ENCODE peak calls at places on chromosomes 13 and 19, in seven cellular contexts. One of them, this sample, is unnamed.

GRCh38 chr13:47897411-47898050 is 103.5 kb downstream of the SUCLA2 start:
- DNase-seq in CD4-positive, CD25-positive, alpha-beta regulatory T cell: no peak
- DNase-seq in PC-3: peak; percentile 70
- DNase-seq in cardiac muscle cell: peak; percentile 57
- DNase-seq in body of pancreas: no peak
- DNase-seq in neural progenitor cell: no peak
- DNase-seq in pancreas: no peak
- DNase-seq in this sample: no peak

GRCh38 chr19:33246729-33247440 is 21.2 kb upstream of the SLC7A10 start:
- DNase-seq in neural progenitor cell: no peak
- DNase-seq in body of pancreas: no peak
- DNase-seq in PC-3: no peak
- DNase-seq in cardiac muscle cell: no peak
- DNase-seq in pancreas: no peak
- DNase-seq in CD4-positive, CD25-positive, alpha-beta regulatory T cell: no peak
- DNase-seq in this sample: no peak

GRCh38 chr19:3324405-3324856 is 42.0 kb upstream of the NFIC start:
- DNase-seq in pancreas: no peak
- DNase-seq in cardiac muscle cell: peak; percentile 41
- DNase-seq in body of pancreas: peak; percentile 74
- DNase-seq in PC-3: peak; percentile 51
- DNase-seq in CD4-positive, CD25-positive, alpha-beta regulatory T cell: peak; percentile 60
- DNase-seq in neural progenitor cell: peak; percentile 36
- DNase-seq in this sample: peak; percentile 30

GRCh38 chr19:56725829-56726424 is 54.4 kb upstream of the ZNF835 start:
- DNase-seq in neural progenitor cell: no peak
- DNase-seq in cardiac muscle cell: peak; percentile 2
- DNase-seq in pancreas: no peak
- DNase-seq in CD4-positive, CD25-positive, alpha-beta regulatory T cell: no peak
- DNase-seq in body of pancreas: peak; percentile 9
- DNase-seq in PC-3: peak; percentile 44
- DNase-seq in this sample: no peak

GRCh38 chr13:112990783-112991182 is 21.8 kb downstream of the MCF2L start:
- DNase-seq in CD4-positive, CD25-positive, alpha-beta regulatory T cell: no peak
- DNase-seq in cardiac muscle cell: no peak
- DNase-seq in pancreas: peak; percentile 92
- DNase-seq in neural progenitor cell: peak; percentile 41
- DNase-seq in body of pancreas: peak; percentile 88
- DNase-seq in PC-3: no peak
- DNase-seq in this sample: no peak

GRCh38 chr13:21016487-21016886 is 44.9 kb downstream of the LATS2 start:
- DNase-seq in PC-3: no peak
- DNase-seq in cardiac muscle cell: no peak
- DNase-seq in CD4-positive, CD25-positive, alpha-beta regulatory T cell: no peak
- DNase-seq in neural progenitor cell: no peak
- DNase-seq in pancreas: no peak
- DNase-seq in body of pancreas: no peak
- DNase-seq in this sample: no peak

GRCh38 chr13:64441740-64442139 is 2788.4 kb downstream of the PCDH9 start:
- DNase-seq in cardiac muscle cell: no peak
- DNase-seq in PC-3: no peak
- DNase-seq in pancreas: no peak
- DNase-seq in CD4-positive, CD25-positive, alpha-beta regulatory T cell: no peak
- DNase-seq in neural progenitor cell: no peak
- DNase-seq in body of pancreas: no peak
- DNase-seq in this sample: peak; percentile 28

GRCh38 chr13:23883255-23883654 is 5.9 kb downstream of the MIPEP start:
- DNase-seq in PC-3: no peak
- DNase-seq in neural progenitor cell: no peak
- DNase-seq in body of pancreas: no peak
- DNase-seq in pancreas: no peak
- DNase-seq in CD4-positive, CD25-positive, alpha-beta regulatory T cell: no peak
- DNase-seq in cardiac muscle cell: no peak
- DNase-seq in this sample: no peak

GRCh38 chr13:25330541-25330940 is 29.1 kb downstream of the NUP58 start:
- DNase-seq in CD4-positive, CD25-positive, alpha-beta regulatory T cell: no peak
- DNase-seq in body of pancreas: no peak
- DNase-seq in cardiac muscle cell: peak; percentile 25
- DNase-seq in PC-3: peak; percentile 8
- DNase-seq in neural progenitor cell: no peak
- DNase-seq in pancreas: no peak
- DNase-seq in this sample: no peak
- H3K36me3 ChIP-seq in CD4-positive, CD25-positive, alpha-beta regulatory T cell: peaks cover 84% of the 10 kb centered on the region
- H3K36me3 ChIP-seq in body of pancreas: peaks cover 5% of the 10 kb centered on the region
- H3K36me3 ChIP-seq in cardiac muscle cell: peaks cover 67% of the 10 kb centered on the region
- H3K36me3 ChIP-seq in PC-3: peaks cover 61% of the 10 kb centered on the region
- H3K36me3 ChIP-seq in neural progenitor cell: peaks cover 31% of the 10 kb centered on the region
- H3K36me3 ChIP-seq in pancreas: peaks cover 8% of the 10 kb centered on the region
- H3K36me3 ChIP-seq in this sample: peaks cover 35% of the 10 kb centered on the region

GRCh38 chr19:50050406-50051223 is 24.8 kb downstream of the ZNF473 start:
- DNase-seq in neural progenitor cell: peak; percentile 39
- DNase-seq in PC-3: peak; percentile 74
- DNase-seq in pancreas: peak; percentile 62
- DNase-seq in body of pancreas: peak; percentile 70
- DNase-seq in CD4-positive, CD25-positive, alpha-beta regulatory T cell: peak; percentile 81
- DNase-seq in cardiac muscle cell: peak; percentile 85
- DNase-seq in this sample: peak; percentile 61
- H3K4me1 ChIP-seq in neural progenitor cell: no peaks in the 10 kb centered on the region
- H3K4me1 ChIP-seq in PC-3: peaks cover 5% of the 10 kb centered on the region
- H3K4me1 ChIP-seq in pancreas: no peaks in the 10 kb centered on the region
- H3K4me1 ChIP-seq in body of pancreas: peaks cover 10% of the 10 kb centered on the region
- H3K4me1 ChIP-seq in CD4-positive, CD25-positive, alpha-beta regulatory T cell: peaks cover 14% of the 10 kb centered on the region
- H3K4me1 ChIP-seq in cardiac muscle cell: no peaks in the 10 kb centered on the region
- H3K4me1 ChIP-seq in this sample: no peaks in the 10 kb centered on the region

DNA sequence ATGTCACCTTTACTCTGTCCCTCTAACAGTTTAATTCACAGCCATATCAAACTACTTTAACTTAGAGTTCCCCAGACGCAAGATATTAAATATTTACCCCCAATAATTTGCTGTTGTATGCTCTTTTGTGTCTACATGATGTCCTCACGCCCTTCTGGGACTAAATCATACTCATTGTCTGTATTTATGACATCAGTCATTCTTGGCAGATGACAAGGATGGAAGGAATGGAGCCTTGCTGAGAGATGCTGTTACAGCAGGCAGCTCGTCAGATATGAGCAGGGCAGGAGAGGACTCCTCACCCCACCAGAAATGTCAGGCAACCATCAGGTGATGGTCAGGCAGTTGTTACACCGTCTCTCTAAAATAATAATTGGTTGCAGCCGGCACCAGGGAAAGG is 41.8 kb downstream of the CARD8 start:
- DNase-seq in body of pancreas: no peak
- DNase-seq in neural progenitor cell: no peak
- DNase-seq in CD4-positive, CD25-positive, alpha-beta regulatory T cell: no peak
- DNase-seq in PC-3: no peak
- DNase-seq in pancreas: no peak
- DNase-seq in cardiac muscle cell: no peak
- DNase-seq in this sample: no peak
- H3K36me3 ChIP-seq in body of pancreas: no peaks in the 10 kb centered on the region
- H3K36me3 ChIP-seq in neural progenitor cell: no peaks in the 10 kb centered on the region
- H3K36me3 ChIP-seq in CD4-positive, CD25-positive, alpha-beta regulatory T cell: peaks cover 72% of the 10 kb centered on the region
- H3K36me3 ChIP-seq in PC-3: no peaks in the 10 kb centered on the region
- H3K36me3 ChIP-seq in pancreas: no peaks in the 10 kb centered on the region
- H3K36me3 ChIP-seq in cardiac muscle cell: peaks cover 10% of the 10 kb centered on the region
- H3K36me3 ChIP-seq in this sample: peaks cover 23% of the 10 kb centered on the region

GRCh38 chr19:18833849-18834643 is 2.3 kb downstream of the UPF1 start:
- DNase-seq in pancreas: no peak
- DNase-seq in CD4-positive, CD25-positive, alpha-beta regulatory T cell: no peak
- DNase-seq in body of pancreas: peak; percentile 52
- DNase-seq in neural progenitor cell: peak; percentile 71
- DNase-seq in cardiac muscle cell: no peak
- DNase-seq in PC-3: peak; percentile 28
- DNase-seq in this sample: peak; percentile 19
- H3K4me1 ChIP-seq in pancreas: peaks cover 6% of the 10 kb centered on the region
- H3K4me1 ChIP-seq in CD4-positive, CD25-positive, alpha-beta regulatory T cell: peaks cover 64% of the 10 kb centered on the region
- H3K4me1 ChIP-seq in body of pancreas: peaks cover 59% of the 10 kb centered on the region
- H3K4me1 ChIP-seq in neural progenitor cell: peaks cover 16% of the 10 kb centered on the region
- H3K4me1 ChIP-seq in cardiac muscle cell: peaks cover 19% of the 10 kb centered on the region
- H3K4me1 ChIP-seq in PC-3: peaks cover 7% of the 10 kb centered on the region
- H3K4me1 ChIP-seq in this sample: peaks cover 26% of the 10 kb centered on the region

GRCh38 chr19:16234552-16235445 is 37.1 kb downstream of the AP1M1 start:
- DNase-seq in body of pancreas: no peak
- DNase-seq in neural progenitor cell: no peak
- DNase-seq in CD4-positive, CD25-positive, alpha-beta regulatory T cell: no peak
- DNase-seq in pancreas: no peak
- DNase-seq in cardiac muscle cell: no peak
- DNase-seq in PC-3: no peak
- DNase-seq in this sample: no peak

GRCh38 chr19:16232127-16232526 is 34.4 kb downstream of the AP1M1 start:
- DNase-seq in cardiac muscle cell: no peak
- DNase-seq in body of pancreas: no peak
- DNase-seq in PC-3: no peak
- DNase-seq in CD4-positive, CD25-positive, alpha-beta regulatory T cell: no peak
- DNase-seq in pancreas: no peak
- DNase-seq in neural progenitor cell: no peak
- DNase-seq in this sample: no peak

GRCh38 chr19:16233836-16234551 is 36.3 kb downstream of the AP1M1 start:
- DNase-seq in CD4-positive, CD25-positive, alpha-beta regulatory T cell: no peak
- DNase-seq in PC-3: no peak
- DNase-seq in neural progenitor cell: no peak
- DNase-seq in body of pancreas: no peak
- DNase-seq in cardiac muscle cell: peak; percentile 18
- DNase-seq in pancreas: no peak
- DNase-seq in this sample: no peak

GRCh38 chr19:16233081-16233776 is 35.5 kb downstream of the AP1M1 start:
- DNase-seq in CD4-positive, CD25-positive, alpha-beta regulatory T cell: no peak
- DNase-seq in cardiac muscle cell: no peak
- DNase-seq in PC-3: no peak
- DNase-seq in pancreas: no peak
- DNase-seq in neural progenitor cell: no peak
- DNase-seq in body of pancreas: no peak
- DNase-seq in this sample: no peak

GRCh38 chr19:16232568-16232967 is 34.9 kb downstream of the AP1M1 start:
- DNase-seq in cardiac muscle cell: no peak
- DNase-seq in pancreas: no peak
- DNase-seq in body of pancreas: no peak
- DNase-seq in PC-3: no peak
- DNase-seq in CD4-positive, CD25-positive, alpha-beta regulatory T cell: no peak
- DNase-seq in neural progenitor cell: no peak
- DNase-seq in this sample: no peak
- H3K36me3 ChIP-seq in cardiac muscle cell: peaks cover 3% of the 10 kb centered on the region
- H3K36me3 ChIP-seq in pancreas: peaks cover 9% of the 10 kb centered on the region
- H3K36me3 ChIP-seq in body of pancreas: no peaks in the 10 kb centered on the region
- H3K36me3 ChIP-seq in PC-3: peaks cover 8% of the 10 kb centered on the region
- H3K36me3 ChIP-seq in CD4-positive, CD25-positive, alpha-beta regulatory T cell: peaks cover 65% of the 10 kb centered on the region
- H3K36me3 ChIP-seq in neural progenitor cell: no peaks in the 10 kb centered on the region
- H3K36me3 ChIP-seq in this sample: peaks cover 12% of the 10 kb centered on the region

This sample was measured in endothelial cell of umbilical vein.